ENCODE peak calls at places on chromosomes 2 and 18, in ten cellular contexts. One of them, this sample, is unnamed.

GRCh38 chr2:54630841-54631497 is 92.5 kb upstream of the EML6 start:
- DNase-seq in NCI-H1105: no peak
- DNase-seq in cardiac septum: no peak
- DNase-seq in fibroblast of the aortic adventitia: no peak
- DNase-seq in PC-9: no peak
- DNase-seq in right atrium auricular region: no peak
- DNase-seq in colonic mucosa: no peak
- DNase-seq in LoVo: no peak
- DNase-seq in hypothalamus: no peak
- DNase-seq in mesendoderm: no peak
- DNase-seq in this sample: no peak

GRCh38 chr2:27085670-27086089 is 892 bp upstream of the KHK start:
- DNase-seq in cardiac septum: peak; percentile 91
- DNase-seq in PC-9: peak; percentile 63
- DNase-seq in mesendoderm: peak; percentile 64
- DNase-seq in hypothalamus: peak; percentile 17
- DNase-seq in right atrium auricular region: peak; percentile 88
- DNase-seq in fibroblast of the aortic adventitia: peak; percentile 69
- DNase-seq in colonic mucosa: peak; percentile 81
- DNase-seq in LoVo: peak; percentile 60
- DNase-seq in NCI-H1105: peak; percentile 11
- DNase-seq in this sample: peak; percentile 82

GRCh38 chr2:212595036-212595654 is 56.5 kb upstream of the ERBB4 start:
- DNase-seq in fibroblast of the aortic adventitia: peak; percentile 26
- DNase-seq in cardiac septum: no peak
- DNase-seq in PC-9: no peak
- DNase-seq in hypothalamus: no peak
- DNase-seq in LoVo: peak; percentile 8
- DNase-seq in colonic mucosa: no peak
- DNase-seq in right atrium auricular region: no peak
- DNase-seq in mesendoderm: peak; percentile 35
- DNase-seq in NCI-H1105: no peak
- DNase-seq in this sample: no peak

GRCh38 chr18:48777737-48778111 is 173.0 kb downstream of the SMAD7 start:
- DNase-seq in NCI-H1105: no peak
- DNase-seq in mesendoderm: no peak
- DNase-seq in colonic mucosa: no peak
- DNase-seq in LoVo: no peak
- DNase-seq in fibroblast of the aortic adventitia: no peak
- DNase-seq in PC-9: no peak
- DNase-seq in cardiac septum: no peak
- DNase-seq in hypothalamus: no peak
- DNase-seq in right atrium auricular region: peak; percentile 77
- DNase-seq in this sample: no peak

GRCh38 chr2:46014911-46015654 is 282.1 kb upstream of the EPAS1 start:
- DNase-seq in hypothalamus: no peak
- DNase-seq in LoVo: no peak
- DNase-seq in NCI-H1105: no peak
- DNase-seq in cardiac septum: no peak
- DNase-seq in mesendoderm: peak; percentile 94
- DNase-seq in right atrium auricular region: no peak
- DNase-seq in PC-9: no peak
- DNase-seq in fibroblast of the aortic adventitia: peak; percentile 67
- DNase-seq in colonic mucosa: no peak
- DNase-seq in this sample: no peak

GRCh38 chr2:7882296-7882695 is 799.6 kb upstream of the ID2 start:
- DNase-seq in hypothalamus: no peak
- DNase-seq in NCI-H1105: no peak
- DNase-seq in colonic mucosa: no peak
- DNase-seq in LoVo: no peak
- DNase-seq in PC-9: no peak
- DNase-seq in cardiac septum: no peak
- DNase-seq in fibroblast of the aortic adventitia: no peak
- DNase-seq in right atrium auricular region: no peak
- DNase-seq in mesendoderm: no peak
- DNase-seq in this sample: no peak

GRCh38 chr2:85922210-85922609 is 33.4 kb upstream of the ST3GAL5 start:
- DNase-seq in right atrium auricular region: no peak
- DNase-seq in LoVo: no peak
- DNase-seq in PC-9: no peak
- DNase-seq in colonic mucosa: no peak
- DNase-seq in NCI-H1105: no peak
- DNase-seq in fibroblast of the aortic adventitia: no peak
- DNase-seq in cardiac septum: no peak
- DNase-seq in mesendoderm: no peak
- DNase-seq in hypothalamus: no peak
- DNase-seq in this sample: no peak

GRCh38 chr2:209556354-209556961 is 132.6 kb downstream of the MAP2 start:
- DNase-seq in mesendoderm: peak; percentile 27
- DNase-seq in cardiac septum: no peak
- DNase-seq in fibroblast of the aortic adventitia: peak; percentile 80
- DNase-seq in right atrium auricular region: no peak
- DNase-seq in NCI-H1105: peak; percentile 10
- DNase-seq in colonic mucosa: no peak
- DNase-seq in hypothalamus: no peak
- DNase-seq in LoVo: no peak
- DNase-seq in PC-9: no peak
- DNase-seq in this sample: no peak

GRCh38 chr2:62293490-62294212 is 97.7 kb downstream of the B3GNT2 start:
- DNase-seq in right atrium auricular region: peak; percentile 66
- DNase-seq in cardiac septum: no peak
- DNase-seq in PC-9: peak; percentile 94
- DNase-seq in colonic mucosa: peak; percentile 95
- DNase-seq in LoVo: peak; percentile 79
- DNase-seq in hypothalamus: no peak
- DNase-seq in fibroblast of the aortic adventitia: peak; percentile 33
- DNase-seq in mesendoderm: peak; percentile 92
- DNase-seq in NCI-H1105: peak; percentile 14
- DNase-seq in this sample: peak; percentile 54

GRCh38 chr2:223900066-223900465 is 45.1 kb downstream of the WDFY1 start:
- DNase-seq in fibroblast of the aortic adventitia: no peak
- DNase-seq in LoVo: no peak
- DNase-seq in hypothalamus: no peak
- DNase-seq in NCI-H1105: no peak
- DNase-seq in colonic mucosa: no peak
- DNase-seq in right atrium auricular region: no peak
- DNase-seq in mesendoderm: no peak
- DNase-seq in PC-9: no peak
- DNase-seq in cardiac septum: no peak
- DNase-seq in this sample: no peak

GRCh38 chr2:65018141-65018582 is 29.0 kb downstream of the SLC1A4 start:
- DNase-seq in cardiac septum: peak; percentile 85
- DNase-seq in mesendoderm: no peak
- DNase-seq in fibroblast of the aortic adventitia: no peak
- DNase-seq in colonic mucosa: no peak
- DNase-seq in LoVo: no peak
- DNase-seq in hypothalamus: no peak
- DNase-seq in PC-9: no peak
- DNase-seq in NCI-H1105: no peak
- DNase-seq in right atrium auricular region: no peak
- DNase-seq in this sample: peak; percentile 42

GRCh38 chr2:199727801-199728200 is 123.2 kb downstream of the FTCDNL1 start:
- DNase-seq in LoVo: no peak
- DNase-seq in PC-9: no peak
- DNase-seq in fibroblast of the aortic adventitia: no peak
- DNase-seq in NCI-H1105: no peak
- DNase-seq in right atrium auricular region: no peak
- DNase-seq in colonic mucosa: no peak
- DNase-seq in cardiac septum: no peak
- DNase-seq in mesendoderm: no peak
- DNase-seq in hypothalamus: no peak
- DNase-seq in this sample: no peak

GRCh38 chr2:122734756-122735155 is 979.3 kb downstream of the TSN start:
- DNase-seq in right atrium auricular region: no peak
- DNase-seq in colonic mucosa: no peak
- DNase-seq in PC-9: no peak
- DNase-seq in LoVo: no peak
- DNase-seq in fibroblast of the aortic adventitia: no peak
- DNase-seq in mesendoderm: peak; percentile 94
- DNase-seq in NCI-H1105: no peak
- DNase-seq in hypothalamus: no peak
- DNase-seq in cardiac septum: no peak
- DNase-seq in this sample: no peak

GRCh38 chr18:21703241-21703820 is 1.2 kb downstream of the ABHD3 start:
- DNase-seq in PC-9: peak; percentile 21
- DNase-seq in fibroblast of the aortic adventitia: no peak
- DNase-seq in right atrium auricular region: no peak
- DNase-seq in hypothalamus: peak; percentile 15
- DNase-seq in mesendoderm: peak; percentile 60
- DNase-seq in LoVo: peak; percentile 40
- DNase-seq in NCI-H1105: peak; percentile 4
- DNase-seq in colonic mucosa: peak; percentile 71
- DNase-seq in cardiac septum: no peak
- DNase-seq in this sample: no peak

GRCh38 chr2:226584656-226585055 is 215.0 kb downstream of the IRS1 start:
- DNase-seq in right atrium auricular region: no peak
- DNase-seq in PC-9: no peak
- DNase-seq in LoVo: no peak
- DNase-seq in colonic mucosa: no peak
- DNase-seq in fibroblast of the aortic adventitia: no peak
- DNase-seq in cardiac septum: no peak
- DNase-seq in mesendoderm: no peak
- DNase-seq in hypothalamus: no peak
- DNase-seq in NCI-H1105: no peak
- DNase-seq in this sample: no peak

GRCh38 chr2:157173740-157174184 is 83.7 kb upstream of the GALNT5 start:
- DNase-seq in fibroblast of the aortic adventitia: peak; percentile 100
- DNase-seq in hypothalamus: no peak
- DNase-seq in NCI-H1105: no peak
- DNase-seq in LoVo: peak; percentile 26
- DNase-seq in right atrium auricular region: no peak
- DNase-seq in mesendoderm: no peak
- DNase-seq in cardiac septum: no peak
- DNase-seq in colonic mucosa: no peak
- DNase-seq in PC-9: peak; percentile 13
- DNase-seq in this sample: no peak

GRCh38 chr2:221085376-221085900 is 486.7 kb downstream of the EPHA4 start:
- DNase-seq in colonic mucosa: no peak
- DNase-seq in fibroblast of the aortic adventitia: peak; percentile 17
- DNase-seq in hypothalamus: no peak
- DNase-seq in cardiac septum: no peak
- DNase-seq in right atrium auricular region: no peak
- DNase-seq in PC-9: no peak
- DNase-seq in NCI-H1105: no peak
- DNase-seq in LoVo: no peak
- DNase-seq in mesendoderm: no peak
- DNase-seq in this sample: no peak

This sample was measured in left ventricle myocardium inferior.